ENCODE peak calls at places on chromosome 1, in eight cellular contexts. W is hippocampal formation; V is GM10248; G is cardiac muscle cell; H is body of pancreas; X is memory B cell; K is central memory CD8-positive, alpha-beta T cell; D is activated effector memory CD4-positive, alpha-beta T cell treated with Interleukin-2 at 50 U/mL for 16 hours. F is an unnamed sample.
A peak's percentile ranks its signal among the peaks of the same experiment; 100 is the strongest.

GRCh38 chr1:30183895-30184294 is 539.5 kb downstream of the MATN1 start:
- DNase-seq in W (no peak), V (no peak), G (no peak), H (no peak), X (no peak), K (no peak), D (no peak), F (no peak)

GRCh38 chr1:86687595-86687994 is 16.8 kb upstream of the SH3GLB1 start:
- DNase-seq in W (peak; percentile 84), V (no peak), G (peak; percentile 47), H (no peak), X (no peak), K (no peak), D (no peak), F (peak; percentile 64)

GRCh38 chr1:25958475-25958874 is 39.4 kb downstream of the PAFAH2 start:
- DNase-seq in W (no peak), V (no peak), G (peak; percentile 60), H (no peak), X (no peak), K (no peak), D (no peak), F (no peak)

GRCh38 chr1:37562984-37563383 is 6.2 kb downstream of the DNALI1 start:
- DNase-seq in W (no peak), V (no peak), G (no peak), H (no peak), X (no peak), K (no peak), D (no peak), F (no peak)

GRCh38 chr1:205974712-205975111 is 28.5 kb downstream of the RAB7B start:
- DNase-seq in W (no peak), V (no peak), G (no peak), H (no peak), X (no peak), K (no peak), D (no peak), F (no peak)

GRCh38 chr1:116310172-116310571 is 62.9 kb upstream of the ATP1A1 start:
- DNase-seq in W (no peak), V (no peak), G (peak; percentile 66), H (no peak), X (no peak), K (no peak), D (no peak), F (no peak)

GRCh38 chr1:28449904-28450303 is 55.9 kb upstream of the RCC1 start:
- DNase-seq in W (no peak), V (peak; percentile 69), G (peak; percentile 61), H (no peak), X (no peak), K (no peak), D (no peak), F (no peak)

GRCh38 chr1:27862671-27863551 is 9.4 kb upstream of the THEMIS2 start:
- DNase-seq in W (peak; percentile 36), V (peak; percentile 54), G (peak; percentile 98), H (no peak), X (no peak), K (no peak), D (no peak), F (peak; percentile 73)

GRCh38 chr1:53968125-53968513 is 22.0 kb downstream of the LRRC42 start:
- DNase-seq in W (no peak), V (no peak), G (no peak), H (no peak), X (no peak), K (no peak), D (no peak), F (no peak)

GRCh38 chr1:26784023-26784871 is 3.5 kb upstream of the PIGV start:
- DNase-seq in W (peak; percentile 70), V (no peak), G (peak; percentile 94), H (peak; percentile 76), X (no peak), K (no peak), D (no peak), F (no peak)

GRCh38 chr1:46394108-46394871 is at the start of gene FAAH:
- DNase-seq in W (peak; percentile 55), V (no peak), G (peak; percentile 51), H (peak; percentile 84), X (no peak), K (no peak), D (peak; percentile 9), F (no peak)

GRCh38 chr1:67270569-67270968 is 37.1 kb upstream of the IL12RB2 start:
- DNase-seq in W (no peak), V (no peak), G (no peak), H (no peak), X (no peak), K (no peak), D (no peak), F (no peak)

GRCh38 chr1:243374412-243374811 is 118.6 kb downstream of the SDCCAG8 start:
- DNase-seq in W (no peak), V (no peak), G (no peak), H (no peak), X (no peak), K (no peak), D (no peak), F (no peak)